ENCODE peak calls at places on chromosomes 6 and 20, in five cellular contexts. X, K, G, Q and R are unnamed samples.

GRCh38 chr20:46099491-46100287 is 9.9 kb upstream of the NCOA5 start:
- DNase-seq in X (peak; percentile 62), K (no peak), G (no peak), Q (no peak), R (no peak)

GRCh38 chr6:89938014-89938413 is 43.7 kb downstream of the GJA10 start:
- DNase-seq in X (no peak), K (no peak), G (no peak), Q (no peak), R (no peak)

GRCh38 chr6:160931378-160932343 is 59.9 kb upstream of the MAP3K4 start:
- DNase-seq in X (no peak), K (no peak), G (no peak), Q (no peak), R (no peak)

GRCh38 chr6:89297695-89298351 is 17.3 kb downstream of the GABRR2 start:
- DNase-seq in X (no peak), K (no peak), G (peak; percentile 68), Q (no peak), R (peak; percentile 95)

GRCh38 chr20:34030453-34030852 is 36.7 kb downstream of the RALY start:
- DNase-seq in X (no peak), K (no peak), G (no peak), Q (no peak), R (no peak)

GRCh38 chr6:36347635-36348034 is 10.9 kb upstream of the BNIP5 start:
- DNase-seq in X (no peak), K (no peak), G (no peak), Q (no peak), R (no peak)

GRCh38 chr20:36477475-36477874 is 63.8 kb upstream of the MYL9 start:
- DNase-seq in X (no peak), K (no peak), G (no peak), Q (no peak), R (no peak)

GRCh38 chr6:53543341-53544010 is 1.4 kb downstream of the GCLC start:
- DNase-seq in X (no peak), K (no peak), G (no peak), Q (no peak), R (peak; percentile 76)

GRCh38 chr6:16758163-16758975 is 2.9 kb downstream of the ATXN1 start:
- DNase-seq in X (no peak), K (no peak), G (no peak), Q (no peak), R (no peak)

GRCh38 chr6:44245912-44246662 is 814 bp upstream of the HSP90AB1 start:
- DNase-seq in X (peak; percentile 88), K (peak; percentile 94), G (peak; percentile 57), Q (peak; percentile 91), R (peak; percentile 26)

GRCh38 chr6:72260489-72260888 is 361.4 kb upstream of the KCNQ5 start:
- DNase-seq in X (no peak), K (no peak), G (no peak), Q (no peak), R (no peak)